ENCODE peak calls at places on chromosome X, in four cellular contexts. One of them, this sample, is unnamed.

GRCh38 chrX:115906881-115907280 is 263.7 kb upstream of the AGTR2 start:
- DNase-seq in neural progenitor cell: no peak
- DNase-seq in HCT116: no peak
- DNase-seq in fibroblast of lung: no peak
- DNase-seq in this sample: no peak

GRCh38 chrX:17613979-17614572 is 123.2 kb upstream of the SCML1 start:
- DNase-seq in neural progenitor cell: no peak
- DNase-seq in HCT116: no peak
- DNase-seq in fibroblast of lung: peak
- DNase-seq in this sample: no peak

GRCh38 chrX:29926056-29926455 is 289.3 kb upstream of the MAGEB2 start:
- DNase-seq in neural progenitor cell: no peak
- DNase-seq in HCT116: no peak
- DNase-seq in fibroblast of lung: no peak
- DNase-seq in this sample: no peak

GRCh38 chrX:107747596-107748161 is 27.9 kb downstream of the TSC22D3 start:
- DNase-seq in neural progenitor cell: peak
- DNase-seq in HCT116: no peak
- DNase-seq in fibroblast of lung: peak
- DNase-seq in this sample: peak

GRCh38 chrX:110258552-110258951 is 59.3 kb downstream of the AMMECR1 start:
- DNase-seq in neural progenitor cell: no peak
- DNase-seq in HCT116: no peak
- DNase-seq in fibroblast of lung: peak
- DNase-seq in this sample: no peak

GRCh38 chrX:150512426-150512825 is 56.0 kb upstream of the MTM1 start:
- DNase-seq in neural progenitor cell: no peak
- DNase-seq in HCT116: no peak
- DNase-seq in fibroblast of lung: no peak
- DNase-seq in this sample: no peak

GRCh38 chrX:39841604-39842003 is 256.2 kb downstream of the BCOR start:
- DNase-seq in neural progenitor cell: peak
- DNase-seq in HCT116: no peak
- DNase-seq in fibroblast of lung: no peak
- DNase-seq in this sample: no peak

GRCh38 chrX:29662759-29663503 is 552.4 kb upstream of the MAGEB2 start:
- DNase-seq in neural progenitor cell: no peak
- DNase-seq in HCT116: no peak
- DNase-seq in fibroblast of lung: peak
- DNase-seq in this sample: peak

GRCh38 chrX:53262918-53263394 is 18.4 kb downstream of the IQSEC2 start:
- DNase-seq in neural progenitor cell: no peak
- DNase-seq in HCT116: peak
- DNase-seq in fibroblast of lung: peak
- DNase-seq in this sample: no peak

GRCh38 chrX:39050427-39050826 is 249.2 kb downstream of the MID1IP1 start:
- DNase-seq in neural progenitor cell: no peak
- DNase-seq in HCT116: no peak
- DNase-seq in fibroblast of lung: no peak
- DNase-seq in this sample: no peak

GRCh38 chrX:11188664-11189063 is 77.5 kb downstream of the HCCS start:
- DNase-seq in neural progenitor cell: no peak
- DNase-seq in HCT116: no peak
- DNase-seq in fibroblast of lung: peak
- DNase-seq in this sample: no peak

GRCh38 chrX:30751497-30751896 is 98.3 kb downstream of the GK start:
- DNase-seq in neural progenitor cell: no peak
- DNase-seq in HCT116: peak
- DNase-seq in fibroblast of lung: no peak
- DNase-seq in this sample: no peak

GRCh38 chrX:45445745-45446412 is 245.2 kb upstream of the DIPK2B start:
- DNase-seq in neural progenitor cell: no peak
- DNase-seq in HCT116: peak
- DNase-seq in fibroblast of lung: peak
- DNase-seq in this sample: peak

GRCh38 chrX:23783569-23784486 is 855 bp downstream of the SAT1 start:
- DNase-seq in neural progenitor cell: no peak
- DNase-seq in HCT116: no peak
- DNase-seq in fibroblast of lung: peak
- DNase-seq in this sample: no peak

GRCh38 chrX:47321386-47321785 is 49.0 kb upstream of the ZNF157 start:
- DNase-seq in neural progenitor cell: peak
- DNase-seq in HCT116: no peak
- DNase-seq in fibroblast of lung: peak
- DNase-seq in this sample: peak

GRCh38 chrX:123993326-123993725 is 31.8 kb downstream of the STAG2 start:
- DNase-seq in neural progenitor cell: no peak
- DNase-seq in HCT116: no peak
- DNase-seq in fibroblast of lung: peak
- DNase-seq in this sample: no peak

GRCh38 chrX:53356186-53356585 is 66.3 kb downstream of the SMC1A start:
- DNase-seq in neural progenitor cell: peak
- DNase-seq in HCT116: no peak
- DNase-seq in fibroblast of lung: no peak
- DNase-seq in this sample: no peak

GRCh38 chrX:83469551-83469950 is 38.5 kb upstream of the POU3F4 start:
- DNase-seq in neural progenitor cell: peak
- DNase-seq in HCT116: no peak
- DNase-seq in fibroblast of lung: no peak
- DNase-seq in this sample: peak

GRCh38 chrX:108257556-108257955 is 166.0 kb downstream of the ATG4A start:
- DNase-seq in neural progenitor cell: no peak
- DNase-seq in HCT116: no peak
- DNase-seq in fibroblast of lung: no peak
- DNase-seq in this sample: no peak

GRCh38 chrX:23845316-23845932 is 62.3 kb downstream of the APOO start:
- DNase-seq in neural progenitor cell: no peak
- DNase-seq in HCT116: no peak
- DNase-seq in fibroblast of lung: peak
- DNase-seq in this sample: peak

GRCh38 chrX:15524417-15524816 is 23.8 kb downstream of the BMX start:
- DNase-seq in neural progenitor cell: no peak
- DNase-seq in HCT116: no peak
- DNase-seq in fibroblast of lung: peak
- DNase-seq in this sample: no peak

GRCh38 chrX:55488559-55489314 is 911 bp downstream of the USP51 start:
- DNase-seq in neural progenitor cell: peak
- DNase-seq in HCT116: no peak
- DNase-seq in fibroblast of lung: peak
- DNase-seq in this sample: peak

GRCh38 chrX:76279007-76279406 is 106.1 kb downstream of the PBDC1 start:
- DNase-seq in neural progenitor cell: peak
- DNase-seq in HCT116: peak
- DNase-seq in fibroblast of lung: peak
- DNase-seq in this sample: peak

GRCh38 chrX:149510386-149510785 is 5.3 kb upstream of the IDS start:
- DNase-seq in neural progenitor cell: peak
- DNase-seq in HCT116: no peak
- DNase-seq in fibroblast of lung: no peak
- DNase-seq in this sample: no peak
- TF ChIP-seq CTCF in neural progenitor cell: peak
- TF ChIP-seq CTCF in HCT116: no peak
- TF ChIP-seq CTCF in fibroblast of lung: no peak
- TF ChIP-seq CTCF in this sample: peak

DNA sequence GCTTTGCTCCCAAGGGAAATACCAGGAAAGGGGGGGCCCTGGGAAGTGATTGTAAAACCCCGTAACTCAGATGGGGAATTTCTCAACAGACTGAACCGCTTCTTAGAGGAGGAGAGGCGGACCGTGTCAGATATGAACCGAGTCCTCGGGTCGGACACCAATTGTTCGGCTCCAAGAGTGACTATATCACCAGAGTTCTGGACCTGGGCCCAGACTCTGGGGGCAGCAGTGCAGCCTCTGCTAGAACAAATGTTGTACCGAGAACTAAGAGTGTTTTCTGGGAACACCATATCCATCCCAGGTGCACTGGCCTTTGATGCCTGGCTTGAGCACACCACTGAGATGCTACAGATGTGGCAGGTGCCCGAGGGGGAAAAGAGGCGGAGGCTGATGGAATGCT is 1.0 kb downstream of the PNMA3 start:
- DNase-seq in neural progenitor cell: no peak
- DNase-seq in HCT116: no peak
- DNase-seq in fibroblast of lung: no peak
- DNase-seq in this sample: no peak
- TF ChIP-seq EZH2 in neural progenitor cell: no peak
- TF ChIP-seq EZH2 in HCT116: no peak
- TF ChIP-seq EZH2 in fibroblast of lung: peak
- TF ChIP-seq EZH2 in this sample: no peak

GRCh38 chrX:70042399-70043371 is 7.1 kb downstream of the AWAT2 start:
- DNase-seq in neural progenitor cell: no peak
- DNase-seq in HCT116: peak
- DNase-seq in fibroblast of lung: no peak
- DNase-seq in this sample: no peak
- TF ChIP-seq CTCF in neural progenitor cell: no peak
- TF ChIP-seq CTCF in HCT116: no peak
- TF ChIP-seq CTCF in fibroblast of lung: no peak
- TF ChIP-seq CTCF in this sample: no peak

DNA sequence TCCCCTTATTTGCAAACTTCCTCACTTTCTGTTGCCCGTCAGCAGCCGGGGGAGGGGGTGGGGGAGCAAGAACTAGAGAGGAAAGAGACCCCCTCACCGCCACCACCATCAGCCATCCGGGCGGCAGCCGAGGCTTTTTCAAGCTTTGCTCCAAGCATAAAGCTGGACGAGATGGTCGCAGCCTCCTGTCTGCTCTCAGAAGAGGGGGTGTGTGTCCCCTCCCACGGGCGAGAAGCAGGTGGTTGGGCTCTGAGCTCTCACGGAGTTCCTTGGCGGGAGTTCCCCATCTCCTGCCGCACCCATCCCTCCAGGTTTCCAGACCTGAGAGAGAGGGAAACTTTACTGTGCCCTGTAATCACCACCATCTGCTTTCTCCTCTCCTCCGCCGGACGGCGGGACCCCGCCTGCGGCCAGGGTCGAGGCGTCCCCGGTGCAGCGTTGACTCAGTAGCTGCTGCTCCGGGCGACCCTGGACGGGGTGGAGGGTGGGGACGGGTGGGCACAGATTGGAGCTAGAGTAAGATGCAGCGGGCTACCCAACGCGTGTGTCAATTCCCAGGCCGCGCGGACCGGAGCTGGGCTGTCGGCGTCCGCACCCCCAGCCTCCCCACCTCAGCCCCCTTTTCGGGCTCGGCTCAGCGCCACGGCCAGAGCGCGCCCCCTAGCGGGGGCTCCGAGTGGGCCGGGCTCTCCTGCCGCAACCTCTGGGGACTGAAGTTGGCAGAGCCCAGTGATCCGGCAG is 4.8 kb upstream of the ARX start:
- DNase-seq in neural progenitor cell: peak
- DNase-seq in HCT116: no peak
- DNase-seq in fibroblast of lung: no peak
- DNase-seq in this sample: peak
- TF ChIP-seq EZH2 in neural progenitor cell: peak
- TF ChIP-seq EZH2 in HCT116: no peak
- TF ChIP-seq EZH2 in fibroblast of lung: no peak
- TF ChIP-seq EZH2 in this sample: no peak

GRCh38 chrX:154444001-154444754 is at the start of gene FAM50A:
- DNase-seq in neural progenitor cell: peak
- DNase-seq in HCT116: no peak
- DNase-seq in fibroblast of lung: peak
- DNase-seq in this sample: peak
- TF ChIP-seq CTCF in neural progenitor cell: no peak
- TF ChIP-seq CTCF in HCT116: no peak
- TF ChIP-seq CTCF in fibroblast of lung: no peak
- TF ChIP-seq CTCF in this sample: no peak

GRCh38 chrX:120016068-120016441 is 61.4 kb downstream of the RHOXF2B start:
- DNase-seq in neural progenitor cell: no peak
- DNase-seq in HCT116: no peak
- DNase-seq in fibroblast of lung: no peak
- DNase-seq in this sample: no peak
- TF ChIP-seq EZH2 in neural progenitor cell: no peak
- TF ChIP-seq EZH2 in HCT116: no peak
- TF ChIP-seq EZH2 in fibroblast of lung: no peak
- TF ChIP-seq EZH2 in this sample: no peak

DNA sequence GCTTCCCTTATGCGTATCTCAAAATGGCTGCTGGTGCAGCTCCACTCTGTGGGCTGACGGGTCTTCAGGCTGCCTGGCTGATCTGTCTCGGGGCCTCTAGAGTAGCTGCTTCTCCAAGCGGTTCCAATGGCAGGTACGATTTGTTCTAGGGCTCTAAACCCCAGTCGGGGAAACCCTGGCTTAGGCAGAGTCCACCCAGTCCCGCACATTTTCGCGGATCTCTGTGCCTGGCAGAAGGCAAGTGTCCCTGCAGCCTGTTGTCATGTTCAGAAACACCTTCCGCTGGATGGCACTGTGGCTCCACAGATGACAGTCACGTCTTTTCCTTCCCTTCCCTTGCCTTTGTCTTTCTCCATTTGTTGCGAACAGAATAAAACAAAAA is 54.4 kb downstream of the NBDY start:
- DNase-seq in neural progenitor cell: peak
- DNase-seq in HCT116: no peak
- DNase-seq in fibroblast of lung: no peak
- DNase-seq in this sample: no peak
- TF ChIP-seq CTCF in neural progenitor cell: peak
- TF ChIP-seq CTCF in HCT116: no peak
- TF ChIP-seq CTCF in fibroblast of lung: no peak
- TF ChIP-seq CTCF in this sample: no peak

DNA sequence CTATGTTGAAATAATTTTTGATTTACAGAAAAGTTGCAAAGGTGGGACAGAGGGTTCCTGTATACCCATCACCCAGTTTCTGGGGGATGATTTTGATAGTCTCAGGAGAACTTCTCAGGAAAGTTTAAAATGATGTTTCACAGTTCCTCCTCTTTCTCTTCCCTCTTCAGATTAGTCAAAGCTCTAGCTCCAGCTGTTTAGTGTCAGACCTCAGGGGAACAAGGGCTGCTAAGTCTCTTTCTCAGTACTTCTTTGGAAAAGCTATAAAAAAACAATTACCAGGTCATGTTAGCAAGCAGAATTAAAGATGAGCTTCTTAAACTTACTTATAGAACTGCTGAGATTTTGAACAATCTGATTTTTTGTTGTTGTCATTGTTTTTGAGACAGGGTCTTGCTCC is 12.2 kb downstream of the IL13RA1 start:
- DNase-seq in neural progenitor cell: no peak
- DNase-seq in HCT116: no peak
- DNase-seq in fibroblast of lung: no peak
- DNase-seq in this sample: no peak
- TF ChIP-seq EZH2 in neural progenitor cell: no peak
- TF ChIP-seq EZH2 in HCT116: no peak
- TF ChIP-seq EZH2 in fibroblast of lung: no peak
- TF ChIP-seq EZH2 in this sample: no peak

This sample was measured in hepatocyte.